ENCODE peak calls at places on chromosomes 7 and 10, in ten cellular contexts. W is upper lobe of right lung; Z is thoracic aorta; R is kidney; D is ovary; T is heart left ventricle; U is IMR-90; V is uterus; J is naive thymus-derived CD4-positive, alpha-beta T cell; X is AG04450. P is an unnamed sample.

GRCh38 chr7:2038876-2039728 is 193.6 kb downstream of the MAD1L1 start:
- DNase-seq in W (peak), Z (no peak), R (peak), D (peak), T (no peak), U (no peak), V (no peak), J (no peak), X (no peak), P (no peak)

GRCh38 chr10:121577568-121577967 is 20.7 kb downstream of the FGFR2 start:
- DNase-seq in W (no peak), Z (no peak), R (no peak), D (no peak), T (no peak), U (no peak), V (no peak), J (no peak), X (no peak), P (no peak)

GRCh38 chr10:133440633-133441285 is 13.0 kb upstream of the SCART1 start:
- DNase-seq in W (peak), Z (no peak), R (no peak), D (no peak), T (no peak), U (no peak), V (no peak), J (no peak), X (no peak), P (peak)

GRCh38 chr7:36203081-36203775 is 50.2 kb downstream of the EEPD1 start:
- DNase-seq in W (no peak), Z (no peak), R (no peak), D (no peak), T (no peak), U (no peak), V (no peak), J (no peak), X (no peak), P (no peak)

GRCh38 chr10:90587081-90587491 is 270.8 kb downstream of the HTR7 start:
- DNase-seq in W (no peak), Z (no peak), R (no peak), D (no peak), T (no peak), U (peak), V (no peak), J (no peak), X (peak), P (no peak)

GRCh38 chr10:3126741-3127342 is 45.7 kb downstream of the PITRM1 start:
- DNase-seq in W (no peak), Z (no peak), R (peak), D (no peak), T (peak), U (no peak), V (no peak), J (no peak), X (no peak), P (no peak)

GRCh38 chr7:84317536-84317935 is 122.9 kb upstream of the SEMA3A start:
- DNase-seq in W (no peak), Z (no peak), R (no peak), D (no peak), T (no peak), U (no peak), V (no peak), J (no peak), X (no peak), P (no peak)

GRCh38 chr7:71868797-71869196 is 543.3 kb downstream of the CALN1 start:
- DNase-seq in W (no peak), Z (no peak), R (no peak), D (no peak), T (no peak), U (no peak), V (no peak), J (no peak), X (no peak), P (no peak)

GRCh38 chr7:75842836-75843446 is 29.3 kb upstream of the CCL24 start:
- DNase-seq in W (no peak), Z (no peak), R (no peak), D (no peak), T (peak), U (peak), V (no peak), J (no peak), X (peak), P (no peak)

GRCh38 chr10:74282853-74283205 is 131.8 kb downstream of the ADK start:
- DNase-seq in W (no peak), Z (no peak), R (no peak), D (no peak), T (no peak), U (peak), V (no peak), J (no peak), X (no peak), P (no peak)

GRCh38 chr7:36315309-36315948 is 74.2 kb upstream of the ANLN start:
- DNase-seq in W (no peak), Z (no peak), R (no peak), D (no peak), T (no peak), U (no peak), V (no peak), J (no peak), X (no peak), P (no peak)

GRCh38 chr10:107616031-107616430 is 451.5 kb upstream of the SORCS1 start:
- DNase-seq in W (no peak), Z (no peak), R (no peak), D (no peak), T (no peak), U (no peak), V (no peak), J (no peak), X (no peak), P (no peak)

GRCh38 chr10:21315321-21316220 is 209.9 kb downstream of the SKIDA1 start:
- DNase-seq in W (peak), Z (peak), R (peak), D (peak), T (peak), U (peak), V (peak), J (no peak), X (peak), P (peak)
- H3K4me3 ChIP-seq in W (no peak), Z (no peak), R (no peak), D (no peak), T (no peak), U (no peak), V (no peak), J (no peak), X (peak), P (no peak)

GRCh38 chr7:66754541-66754940 is 14.0 kb downstream of the RABGEF1 start:
- DNase-seq in W (no peak), Z (no peak), R (no peak), D (no peak), T (no peak), U (peak), V (no peak), J (no peak), X (no peak), P (no peak)
- H3K27ac ChIP-seq in W (no peak), Z (no peak), R (no peak), D (no peak), T (no peak), U (no peak), V (no peak), J (no peak), X (peak), P (no peak)

GRCh38 chr7:154684651-154685563 is 318.0 kb downstream of the PAXIP1 start:
- DNase-seq in W (no peak), Z (no peak), R (no peak), D (no peak), T (no peak), U (no peak), V (no peak), J (no peak), X (no peak), P (no peak)

GRCh38 chr7:154686305-154686704 is 316.6 kb downstream of the PAXIP1 start:
- DNase-seq in W (no peak), Z (no peak), R (no peak), D (no peak), T (no peak), U (no peak), V (no peak), J (no peak), X (no peak), P (no peak)

GRCh38 chr7:154685564-154685901 is 317.4 kb downstream of the PAXIP1 start:
- DNase-seq in W (no peak), Z (no peak), R (no peak), D (no peak), T (no peak), U (no peak), V (no peak), J (no peak), X (no peak), P (no peak)

GRCh38 chr7:154690411-154690810 is 312.5 kb downstream of the PAXIP1 start:
- DNase-seq in W (no peak), Z (no peak), R (no peak), D (no peak), T (no peak), U (no peak), V (no peak), J (no peak), X (no peak), P (no peak)

GRCh38 chr7:154688952-154689351 is 314.0 kb downstream of the PAXIP1 start:
- DNase-seq in W (no peak), Z (no peak), R (no peak), D (no peak), T (no peak), U (no peak), V (no peak), J (no peak), X (no peak), P (no peak)
- H3K4me3 ChIP-seq in W (no peak), Z (no peak), R (no peak), D (no peak), T (no peak), U (no peak), V (no peak), J (no peak), X (no peak), P (no peak)

GRCh38 chr7:830069-830468 is 2.2 kb upstream of the SUN1 start:
- DNase-seq in W (no peak), Z (no peak), R (peak), D (peak), T (no peak), U (no peak), V (no peak), J (no peak), X (no peak), P (no peak)

GRCh38 chr7:832292-832967 is at the start of gene SUN1:
- DNase-seq in W (no peak), Z (no peak), R (peak), D (no peak), T (no peak), U (peak), V (peak), J (peak), X (no peak), P (no peak)

GRCh38 chr7:826230-826905 is 5.9 kb upstream of the SUN1 start:
- DNase-seq in W (no peak), Z (no peak), R (peak), D (peak), T (no peak), U (no peak), V (no peak), J (no peak), X (no peak), P (no peak)

GRCh38 chr7:831596-832291 is 532 bp upstream of the SUN1 start:
- DNase-seq in W (no peak), Z (no peak), R (peak), D (no peak), T (no peak), U (peak), V (peak), J (no peak), X (peak), P (no peak)

DNA sequence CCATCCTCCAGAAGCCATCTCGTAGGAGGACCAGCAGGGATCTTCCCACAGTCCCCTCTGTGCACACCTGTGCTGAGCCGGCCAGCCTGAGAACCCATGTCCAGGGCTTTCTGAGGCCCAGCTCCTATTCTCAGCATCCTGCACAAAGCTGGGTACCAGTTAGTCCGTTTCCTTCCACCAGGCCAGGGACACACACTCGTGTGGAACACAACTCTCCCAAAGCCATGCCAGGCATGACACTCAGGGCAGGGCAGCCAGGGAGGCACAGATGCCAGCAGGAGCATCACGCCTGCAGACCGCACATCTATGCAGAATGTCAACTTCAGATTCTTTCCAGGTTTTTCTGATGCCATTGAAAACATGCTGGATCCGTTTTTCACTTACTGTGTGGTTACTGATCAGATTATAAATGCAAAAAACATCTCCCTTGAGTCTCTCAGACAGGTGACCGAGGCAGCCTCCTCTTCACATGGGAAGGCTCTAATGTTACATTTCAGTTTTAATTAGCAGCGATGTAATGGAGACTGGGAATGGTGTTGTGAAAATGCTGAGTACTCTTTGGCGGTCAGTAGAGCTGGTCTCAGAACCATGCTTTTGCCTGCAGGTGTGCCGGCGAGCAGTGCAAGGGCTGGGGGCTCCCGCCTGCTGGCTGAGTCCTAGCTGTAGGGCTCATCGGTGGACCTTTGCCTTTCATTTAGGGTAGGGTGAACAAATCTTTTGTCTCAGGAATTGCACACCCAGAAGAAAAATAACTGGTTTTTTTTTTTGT is 3.3 kb upstream of the SUN1 start:
- DNase-seq in W (no peak), Z (no peak), R (peak), D (peak), T (no peak), U (no peak), V (no peak), J (no peak), X (no peak), P (no peak)
- H3K27ac ChIP-seq in W (no peak), Z (no peak), R (no peak), D (no peak), T (peak), U (no peak), V (peak), J (no peak), X (no peak), P (peak)

GRCh38 chr10:110822065-110822707 is 49.5 kb upstream of the PDCD4 start:
- DNase-seq in W (no peak), Z (no peak), R (no peak), D (no peak), T (no peak), U (no peak), V (no peak), J (no peak), X (no peak), P (no peak)
- H3K4me3 ChIP-seq in W (no peak), Z (peak), R (no peak), D (no peak), T (no peak), U (no peak), V (no peak), J (no peak), X (no peak), P (no peak)

P was measured in coronary artery.